ENCODE peak calls at places on chromosomes 4 and X, in four cellular contexts. V is PC-3, X is SK-N-SH, U is HCT116. S is an unnamed sample. For H3K9me2, the result is how much of the 10 kb centered on the place peaks cover.

GRCh38 chr4:135497563-135498152 is 1296.1 kb upstream of the PABPC4L start:
- DNase-seq in U (no peak), V (no peak), X (no peak), S (no peak)

GRCh38 chr4:54525602-54526001 is 132.2 kb upstream of the KIT start:
- DNase-seq in V (peak), X (no peak), U (no peak), S (no peak)

GRCh38 chrX:119089619-119090018 is 16.8 kb downstream of the CT47C1 start:
- DNase-seq in V (no peak), U (no peak), X (no peak), S (no peak)

GRCh38 chr4:114495471-114495928 is 103.1 kb upstream of the UGT8 start:
- DNase-seq in U (no peak), V (no peak), X (no peak), S (no peak)

GRCh38 chr4:6824071-6824470 is 41.5 kb downstream of the KIAA0232 start:
- DNase-seq in V (peak), X (no peak), U (no peak), S (no peak)

GRCh38 chr4:169414913-169415312 is 144.2 kb upstream of the SH3RF1 start:
- DNase-seq in U (no peak), V (no peak), X (no peak), S (no peak)

GRCh38 chr4:71251266-71251665 is 87.6 kb upstream of the SLC4A4 start:
- DNase-seq in V (no peak), X (no peak), U (no peak), S (no peak)

GRCh38 chrX:80879916-80880315 is 70.2 kb upstream of the BRWD3 start:
- DNase-seq in U (no peak), V (peak), X (no peak), S (no peak)

GRCh38 chrX:106649523-106650428 is 38.0 kb downstream of the RADX start:
- DNase-seq in U (no peak), X (no peak), V (no peak), S (no peak)

GRCh38 chr4:108483077-108483476 is 137.3 kb upstream of the RPL34 start:
- DNase-seq in U (no peak), V (no peak), X (no peak), S (no peak)

GRCh38 chr4:89469930-89470375 is 162.4 kb upstream of the GPRIN3 start:
- DNase-seq in X (no peak), V (peak), U (no peak), S (no peak)

GRCh38 chr4:10075158-10075863 is 41.3 kb downstream of the WDR1 start:
- DNase-seq in U (no peak), V (no peak), X (no peak), S (no peak)

GRCh38 chr4:107468812-107469211 is 251.2 kb downstream of the PAPSS1 start:
- DNase-seq in U (no peak), V (no peak), X (no peak), S (no peak)

GRCh38 chr4:98627883-98628282 is 30.5 kb downstream of the TSPAN5 start:
- DNase-seq in U (peak), V (peak), X (no peak), S (no peak)

GRCh38 chrX:119482041-119482440 is 13.8 kb downstream of the SLC25A5 start:
- DNase-seq in U (no peak), X (no peak), V (no peak), S (no peak)

GRCh38 chr4:109007976-109008375 is 245.1 kb upstream of the ETNPPL start:
- DNase-seq in U (no peak), V (no peak), X (no peak), S (no peak)

GRCh38 chr4:69617083-69617694 is 22.3 kb downstream of the UGT2A2 start:
- DNase-seq in X (no peak), V (peak), U (peak), S (peak)

GRCh38 chr4:148452970-148453369 is 10.8 kb upstream of the NR3C2 start:
- DNase-seq in X (no peak), V (peak), U (no peak), S (no peak)

GRCh38 chr4:6806924-6807676 is 24.6 kb downstream of the KIAA0232 start:
- DNase-seq in U (no peak), X (no peak), V (no peak), S (no peak)

GRCh38 chrX:70525733-70526132 is 81.1 kb downstream of the DLG3 start:
- DNase-seq in V (peak), U (no peak), X (no peak), S (peak)

GRCh38 chr4:105921301-105921700 is 26.0 kb downstream of the NPNT start:
- DNase-seq in X (no peak), U (no peak), V (no peak), S (no peak)

GRCh38 chrX:18146954-18147353 is 73.7 kb downstream of the BEND2 start:
- DNase-seq in U (no peak), V (peak), X (no peak), S (peak)

GRCh38 chrX:12946838-12947544 is 27.9 kb upstream of the TMSB4X start:
- DNase-seq in U (peak), V (peak), X (peak), S (peak)

GRCh38 chrX:120224388-120224787 is 26.2 kb upstream of the ZBTB33 start:
- DNase-seq in V (no peak), U (no peak), X (no peak), S (no peak)

GRCh38 chrX:31036895-31037294 is 34.9 kb downstream of the FTHL17 start:
- DNase-seq in X (peak), V (peak), U (peak), S (peak)

GRCh38 chr4:4862665-4863482 is 3.4 kb downstream of the MSX1 start:
- DNase-seq in X (peak), U (no peak), V (no peak), S (no peak)

GRCh38 chr4:125316391-125316780 is 1.6 kb downstream of the FAT4 start:
- DNase-seq in V (peak), X (peak), U (no peak), S (peak)

GRCh38 chrX:19772306-19772705 is 115.1 kb downstream of the SH3KBP1 start:
- DNase-seq in X (no peak), V (peak), U (no peak), S (no peak)

GRCh38 chr4:6925357-6925836 is 15.8 kb downstream of the TBC1D14 start:
- DNase-seq in X (no peak), U (no peak), V (no peak), S (no peak)

GRCh38 chrX:138710311-138710791 is 1.2 kb downstream of the FGF13 start:
- DNase-seq in X (no peak), U (no peak), V (no peak), S (peak)

GRCh38 chr4:96342790-96343455 is 503.0 kb downstream of the PDHA2 start:
- DNase-seq in X (no peak), V (no peak), U (no peak), S (no peak)

GRCh38 chr4:96352051-96352517 is 512.2 kb downstream of the PDHA2 start:
- DNase-seq in U (peak), V (peak), X (peak), S (peak)

GRCh38 chr4:96343836-96344235 is 503.9 kb downstream of the PDHA2 start:
- DNase-seq in X (no peak), U (no peak), V (no peak), S (no peak)

GRCh38 chr4:96347582-96347981 is 507.7 kb downstream of the PDHA2 start:
- DNase-seq in V (no peak), U (no peak), X (no peak), S (no peak)
- H3K9me2 ChIP-seq in V (under half), U (under half), X (under half), S (under half)

DNA sequence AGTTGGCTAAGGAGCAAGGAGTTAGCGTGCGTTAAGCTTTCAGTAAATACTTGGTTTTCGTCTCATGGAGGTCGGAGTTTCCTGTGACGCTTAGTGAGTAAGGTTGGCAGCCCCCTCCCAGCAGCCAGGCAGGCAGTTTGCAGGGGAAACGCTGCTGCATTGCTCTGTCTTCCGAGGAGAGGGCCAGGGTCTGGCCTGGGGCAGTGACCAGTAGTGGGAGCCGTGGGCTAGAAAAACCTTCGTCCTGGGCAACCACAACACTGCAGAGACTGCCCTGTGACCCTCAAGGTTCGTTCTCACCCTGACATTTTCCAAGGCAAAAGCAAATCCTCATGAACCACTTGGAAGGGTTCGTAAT is 432 bp downstream of the TMEM175 start:
- DNase-seq in V (no peak), U (no peak), X (peak), S (no peak)
- TF ChIP-seq CTCF in V (peak), U (no peak), X (no peak), S (peak)

GRCh38 chr4:185625503-185625902 is 90.2 kb upstream of the PDLIM3 start:
- DNase-seq in V (no peak), U (no peak), X (peak), S (no peak)

GRCh38 chr4:185623444-185624247 is 88.3 kb upstream of the PDLIM3 start:
- DNase-seq in U (no peak), V (no peak), X (no peak), S (no peak)

GRCh38 chr4:185624248-185624568 is 88.9 kb upstream of the PDLIM3 start:
- DNase-seq in X (no peak), U (no peak), V (no peak), S (no peak)

GRCh38 chr4:185626798-185627197 is 91.5 kb upstream of the PDLIM3 start:
- DNase-seq in V (no peak), X (no peak), U (no peak), S (no peak)
- H3K9me2 ChIP-seq in V (under half), X (under half), U (under half), S (under half)

GRCh38 chr4:22957774-22958173 is 265.0 kb downstream of the GBA3 start:
- DNase-seq in V (no peak), X (no peak), U (no peak), S (no peak)

GRCh38 chr4:22959483-22959882 is 266.7 kb downstream of the GBA3 start:
- DNase-seq in X (no peak), V (no peak), U (no peak), S (no peak)

DNA sequence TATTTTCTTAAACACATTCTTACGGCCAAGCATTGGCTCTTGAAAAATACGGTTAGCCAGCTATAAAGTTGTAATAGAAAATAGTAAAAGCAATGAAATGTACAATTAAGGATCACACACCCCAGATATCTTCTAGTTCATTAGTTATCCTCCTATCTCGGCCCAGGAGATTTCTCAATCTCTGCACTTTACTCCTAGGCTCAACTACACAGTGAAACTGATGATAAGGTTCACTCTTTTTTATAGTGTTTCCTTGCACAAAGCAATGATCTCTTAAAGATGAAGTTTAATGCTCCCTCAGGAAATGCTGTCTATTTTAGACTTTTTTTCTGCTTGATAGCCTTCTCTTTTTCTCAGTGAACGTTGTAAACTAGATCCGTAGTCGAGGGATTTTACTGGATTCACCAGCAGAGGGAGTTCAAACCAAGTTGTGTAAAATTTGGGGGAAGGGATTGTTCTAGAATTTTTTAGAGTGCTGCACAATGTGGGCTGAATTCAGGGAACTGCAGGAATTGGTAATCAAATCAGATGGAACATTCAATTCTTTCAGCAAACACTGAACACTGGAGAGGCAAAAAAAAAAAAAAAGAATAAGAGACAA is 269.5 kb downstream of the GBA3 start:
- DNase-seq in X (no peak), U (no peak), V (peak), S (peak)
- TF ChIP-seq CTCF in X (peak), U (peak), V (peak), S (peak)

DNA sequence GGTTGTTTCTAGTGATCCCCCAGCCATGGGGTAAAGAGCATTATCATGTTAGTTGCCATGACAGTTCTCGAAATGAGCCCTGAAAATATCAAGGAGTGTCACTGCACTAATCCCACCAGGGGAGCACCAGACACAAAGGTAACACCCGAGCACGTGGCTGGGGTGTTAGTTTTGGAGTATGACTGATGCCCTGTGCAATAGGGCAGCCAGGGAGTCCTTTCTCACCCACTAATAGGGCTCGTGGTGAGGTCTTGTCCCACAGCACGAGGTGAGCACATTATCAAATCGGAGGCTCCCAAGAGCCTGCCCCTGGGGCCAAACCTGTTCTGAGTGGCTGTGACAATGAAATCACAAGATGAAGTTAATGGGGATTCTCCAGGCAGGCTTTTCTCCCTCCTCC is 9.6 kb downstream of the MAMLD1 start:
- DNase-seq in U (no peak), X (no peak), V (no peak), S (no peak)
- H3K9me2 ChIP-seq in U (under half), X (under half), V (under half), S (under half)

GRCh38 chrX:130086414-130087207 is 23.7 kb downstream of the ELF4 start:
- DNase-seq in V (no peak), X (no peak), U (no peak), S (no peak)

GRCh38 chrX:130093271-130093670 is 17.0 kb downstream of the ELF4 start:
- DNase-seq in X (no peak), V (peak), U (no peak), S (no peak)

GRCh38 chrX:130094712-130095111 is 15.6 kb downstream of the ELF4 start:
- DNase-seq in V (no peak), X (no peak), U (no peak), S (no peak)

GRCh38 chrX:130095249-130095648 is 15.0 kb downstream of the ELF4 start:
- DNase-seq in X (no peak), V (no peak), U (no peak), S (no peak)

DNA sequence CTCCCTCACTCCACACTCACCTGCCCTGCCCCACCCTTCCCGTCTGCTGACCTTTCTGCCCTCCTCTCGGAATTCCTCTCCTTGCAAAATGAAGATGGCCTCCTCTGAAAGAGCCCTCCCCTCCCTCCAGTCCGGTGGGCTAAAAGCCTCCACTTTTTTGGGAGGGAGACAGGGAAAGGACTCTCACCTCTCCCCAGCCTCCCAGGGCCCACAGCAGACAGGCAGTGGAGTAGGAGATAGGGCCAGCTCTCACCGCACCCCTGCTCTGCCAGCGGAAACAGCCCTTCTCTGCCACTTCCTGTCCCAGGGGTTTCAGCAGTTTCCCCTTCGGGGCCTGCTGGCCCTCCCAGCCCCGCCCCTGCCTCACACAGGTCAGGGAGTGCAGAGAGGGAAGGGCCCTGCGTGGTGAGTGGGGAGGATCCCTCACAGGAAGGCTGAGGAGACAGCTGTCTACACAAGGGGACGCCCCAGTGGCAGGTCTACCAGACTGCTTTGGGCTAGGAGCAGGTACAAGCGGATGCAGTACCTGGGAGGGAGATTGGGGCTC is 18.2 kb downstream of the ELF4 start:
- DNase-seq in X (no peak), V (no peak), U (no peak), S (peak)
- TF ChIP-seq CTCF in X (no peak), V (no peak), U (no peak), S (no peak)

GRCh38 chr4:102343964-102344519 is 1.2 kb downstream of the SLC39A8 start:
- DNase-seq in X (no peak), U (peak), V (peak), S (peak)

GRCh38 chr4:102342404-102343074 is 2.7 kb downstream of the SLC39A8 start:
- DNase-seq in U (no peak), V (no peak), X (no peak), S (no peak)

GRCh38 chr4:102344955-102345794 is at the start of gene SLC39A8:
- DNase-seq in X (peak), V (peak), U (peak), S (peak)

GRCh38 chr4:102345795-102346100 is 466 bp upstream of the SLC39A8 start:
- DNase-seq in X (peak), V (no peak), U (no peak), S (no peak)

DNA sequence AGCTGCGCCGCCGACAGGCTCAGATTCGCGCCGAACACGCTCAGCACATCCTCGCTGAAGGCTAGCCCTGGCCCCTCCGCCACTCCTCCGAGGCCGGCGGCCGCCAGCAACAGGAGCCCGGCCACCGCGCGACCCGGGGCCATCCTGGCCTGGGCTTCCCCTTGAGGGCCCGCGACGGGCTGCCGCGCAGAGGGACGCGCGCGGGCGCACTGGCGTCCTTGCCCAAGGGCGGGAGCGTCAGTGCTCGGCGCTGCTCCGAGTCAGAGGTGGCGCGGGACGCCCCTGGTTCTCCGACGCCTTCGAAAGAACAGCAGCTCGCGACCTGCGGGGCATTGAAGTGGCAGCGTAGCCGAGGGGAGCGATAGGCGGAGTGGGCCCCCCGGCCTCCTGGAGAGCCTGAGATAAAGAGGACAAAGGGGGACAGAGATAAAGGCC is 745 bp downstream of the SLC39A8 start:
- DNase-seq in V (peak), X (peak), U (peak), S (peak)
- H3K9me2 ChIP-seq in V (under half), X (under half), U (under half), S (under half)

GRCh38 chr4:76984127-76984526 is 34.6 kb downstream of the SEPTIN11 start:
- DNase-seq in U (no peak), X (peak), V (peak), S (no peak)

GRCh38 chr4:76981649-76982048 is 32.1 kb downstream of the SEPTIN11 start:
- DNase-seq in V (no peak), X (no peak), U (no peak), S (no peak)

GRCh38 chr4:76980280-76980679 is 30.7 kb downstream of the SEPTIN11 start:
- DNase-seq in U (no peak), X (no peak), V (no peak), S (no peak)

GRCh38 chr4:76984788-76985211 is 35.2 kb downstream of the SEPTIN11 start:
- DNase-seq in V (peak), X (peak), U (no peak), S (peak)

DNA sequence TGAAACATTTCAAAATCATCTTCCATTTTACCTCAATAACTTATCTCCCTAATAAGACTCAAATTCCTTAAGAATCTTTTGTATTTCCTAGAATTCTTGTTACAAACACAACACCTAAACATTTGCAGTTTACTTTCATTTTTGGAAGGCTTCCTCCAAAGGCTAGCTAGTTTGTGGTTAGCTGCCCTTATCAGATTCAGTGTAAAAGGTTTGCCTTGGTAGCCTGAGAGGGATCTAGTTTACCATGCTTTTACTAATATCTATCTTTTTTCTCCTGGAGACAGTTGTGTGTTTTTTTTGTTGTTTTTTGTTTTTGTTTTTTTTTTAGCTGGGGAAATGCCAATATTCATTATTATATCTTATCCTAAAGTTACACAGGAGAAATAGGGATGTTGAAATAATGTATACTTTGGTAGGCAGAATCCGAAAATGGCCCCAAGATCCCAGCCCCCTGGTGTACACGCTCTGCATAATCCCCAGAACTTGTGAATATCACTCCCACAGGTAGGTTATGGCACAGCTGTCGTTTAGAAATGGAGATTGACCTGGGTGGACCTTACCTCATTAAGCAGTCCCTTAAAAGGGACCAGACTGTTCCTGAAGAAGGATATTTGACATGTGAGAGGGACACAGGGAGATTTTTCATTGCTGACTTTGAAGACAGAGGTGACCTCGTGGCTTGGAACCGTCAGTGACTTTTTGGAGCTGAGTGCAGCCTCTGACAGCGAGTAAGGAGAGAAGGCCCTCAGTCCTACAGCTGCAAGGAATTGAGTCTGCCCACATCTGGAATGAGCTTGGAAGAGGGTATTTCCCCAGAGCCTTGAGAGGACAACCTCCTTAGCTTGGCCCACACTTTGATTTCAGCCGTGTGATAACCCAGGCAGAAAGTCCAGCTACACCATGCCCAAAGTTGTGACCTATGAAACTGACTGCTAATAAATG is 33.4 kb downstream of the SEPTIN11 start:
- DNase-seq in U (no peak), X (no peak), V (no peak), S (no peak)
- TF ChIP-seq CTCF in U (peak), X (peak), V (peak), S (no peak)

GRCh38 chr4:1502976-1503375 is 96.7 kb upstream of the NKX1-1 start:
- DNase-seq in U (no peak), V (no peak), X (peak), S (no peak)
- H3K9me2 ChIP-seq in U (under half), V (under half), X (under half), S (under half)

S was measured in hepatocyte.